ENCODE peak calls at places on chromosomes 16 and 17, in six cellular contexts. L is lung microvascular endothelial cell; X is body of pancreas; H is psoas muscle; Y is fibroblast of pulmonary artery; C is stimulated activated naive B cell treated with anti-CD40 and anti-IgM and Interleukin-4, amounts not matched to agents 10 μg/mL and 1 μg/mL and 100 μg/mL, for 72 hours. Q is an unnamed sample.

GRCh38 chr17:37752482-37752881 is 7.6 kb upstream of the HNF1B start:
- DNase-seq in L (no peak), X (no peak), H (no peak), Y (no peak), C (no peak), Q (no peak)

GRCh38 chr17:31067699-31068184 is 27.0 kb upstream of the NF1 start:
- DNase-seq in L (no peak), X (no peak), H (no peak), Y (peak; percentile 82), C (no peak), Q (no peak)

GRCh38 chr16:15846510-15846909 is 10.3 kb downstream of the MYH11 start:
- DNase-seq in L (no peak), X (no peak), H (no peak), Y (no peak), C (no peak), Q (no peak)

GRCh38 chr17:79939755-79940154 is 95.9 kb downstream of the TBC1D16 start:
- DNase-seq in L (no peak), X (no peak), H (no peak), Y (no peak), C (no peak), Q (no peak)

GRCh38 chr17:77527394-77527793 is 386.6 kb downstream of the SEC14L1 start:
- DNase-seq in L (no peak), X (no peak), H (no peak), Y (no peak), C (no peak), Q (no peak)

GRCh38 chr16:1457489-1458245 is 13.3 kb upstream of the CCDC154 start:
- DNase-seq in L (no peak), X (no peak), H (no peak), Y (no peak), C (no peak), Q (no peak)

GRCh38 chr17:63780507-63780906 is 6.5 kb downstream of the DDX42 start:
- DNase-seq in L (no peak), X (peak; percentile 61), H (no peak), Y (peak; percentile 6), C (no peak), Q (no peak)

GRCh38 chr17:77247048-77247541 is 106.3 kb downstream of the SEC14L1 start:
- DNase-seq in L (peak; percentile 84), X (peak; percentile 81), H (peak; percentile 87), Y (peak; percentile 75), C (peak; percentile 75), Q (peak; percentile 81)

GRCh38 chr16:80100846-80101451 is 439.8 kb upstream of the DYNLRB2 start:
- DNase-seq in L (no peak), X (no peak), H (no peak), Y (no peak), C (no peak), Q (no peak)

GRCh38 chr17:4357671-4358070 is 8.8 kb downstream of the UBE2G1 start:
- DNase-seq in L (no peak), X (no peak), H (no peak), Y (no peak), C (no peak), Q (no peak)

GRCh38 chr16:678858-679807 is 1.1 kb upstream of the STUB1 start:
- DNase-seq in L (peak; percentile 77), X (peak; percentile 86), H (peak; percentile 76), Y (peak; percentile 48), C (peak; percentile 30), Q (no peak)

GRCh38 chr17:1629647-1630310 is 1.1 kb upstream of the SLC43A2 start:
- DNase-seq in L (peak; percentile 79), X (peak; percentile 72), H (peak; percentile 77), Y (peak; percentile 56), C (peak; percentile 70), Q (no peak)

GRCh38 chr17:1865252-1866037 is 35.6 kb downstream of the RPA1 start:
- DNase-seq in L (peak; percentile 52), X (peak; percentile 52), H (no peak), Y (peak; percentile 59), C (peak; percentile 5), Q (no peak)

GRCh38 chr17:66900126-66901010 is 64.1 kb upstream of the CACNG4 start:
- DNase-seq in L (peak; percentile 30), X (no peak), H (no peak), Y (peak; percentile 34), C (no peak), Q (no peak)

GRCh38 chr17:1267471-1267947 is 2.7 kb upstream of the BHLHA9 start:
- DNase-seq in L (peak; percentile 70), X (peak; percentile 26), H (no peak), Y (peak; percentile 22), C (no peak), Q (no peak)

GRCh38 chr17:60573139-60573975 is 26.6 kb upstream of the PPM1D start:
- DNase-seq in L (peak; percentile 50), X (peak; percentile 21), H (no peak), Y (peak; percentile 92), C (no peak), Q (no peak)

GRCh38 chr17:6120351-6120750 is 50.2 kb downstream of the WSCD1 start:
- DNase-seq in L (no peak), X (no peak), H (no peak), Y (no peak), C (no peak), Q (no peak)

GRCh38 chr16:10877472-10877946 is 507 bp downstream of the CIITA start:
- DNase-seq in L (no peak), X (no peak), H (no peak), Y (no peak), C (no peak), Q (no peak)

GRCh38 chr17:81401727-81402529 is 6.7 kb downstream of the BAHCC1 start:
- DNase-seq in L (peak; percentile 53), X (peak; percentile 40), H (peak; percentile 62), Y (peak; percentile 58), C (no peak), Q (no peak)

GRCh38 chr16:4207683-4208528 is 34.0 kb downstream of the SRL start:
- DNase-seq in L (no peak), X (no peak), H (peak; percentile 74), Y (no peak), C (no peak), Q (no peak)

GRCh38 chr16:72523087-72523486 is 351.1 kb upstream of the PMFBP1 start:
- DNase-seq in L (no peak), X (no peak), H (no peak), Y (no peak), C (no peak), Q (no peak)

GRCh38 chr17:40191237-40192208 is 14.3 kb downstream of the RAPGEFL1 start:
- DNase-seq in L (peak; percentile 77), X (peak; percentile 77), H (peak; percentile 75), Y (peak; percentile 79), C (peak; percentile 62), Q (peak; percentile 25)

GRCh38 chr17:34853916-34854315 is 107.3 kb downstream of the CCT6B start:
- DNase-seq in L (no peak), X (no peak), H (no peak), Y (no peak), C (no peak), Q (no peak)

GRCh38 chr17:42002792-42003301 is 14.4 kb downstream of the DNAJC7 start:
- DNase-seq in L (no peak), X (no peak), H (no peak), Y (no peak), C (no peak), Q (no peak)

GRCh38 chr17:31456814-31457213 is 65.3 kb downstream of the RAB11FIP4 start:
- DNase-seq in L (no peak), X (no peak), H (no peak), Y (no peak), C (no peak), Q (no peak)

GRCh38 chr17:80790021-80790765 is 201.4 kb upstream of the CHMP6 start:
- DNase-seq in L (peak; percentile 59), X (no peak), H (no peak), Y (peak; percentile 14), C (no peak), Q (no peak)

GRCh38 chr17:82794781-82795505 is 43.1 kb downstream of the TBCD start:
- DNase-seq in L (peak; percentile 72), X (peak; percentile 49), H (no peak), Y (no peak), C (no peak), Q (no peak)

GRCh38 chr16:69476920-69477418 is 52.5 kb downstream of the CYB5B start:
- DNase-seq in L (peak; percentile 33), X (no peak), H (no peak), Y (peak; percentile 63), C (no peak), Q (no peak)

GRCh38 chr17:28118362-28118761 is 75.9 kb downstream of the NLK start:
- DNase-seq in L (no peak), X (no peak), H (no peak), Y (no peak), C (no peak), Q (no peak)

GRCh38 chr17:32314636-32315035 is 27.3 kb downstream of the C17orf75 start:
- DNase-seq in L (no peak), X (no peak), H (no peak), Y (no peak), C (no peak), Q (no peak)

GRCh38 chr16:3591991-3592390 is 14.8 kb upstream of the NLRC3 start:
- DNase-seq in L (no peak), X (no peak), H (no peak), Y (no peak), C (no peak), Q (no peak)

GRCh38 chr17:81821603-81822311 is 11.3 kb downstream of the MCRIP1 start:
- DNase-seq in L (peak; percentile 92), X (peak; percentile 96), H (peak; percentile 86), Y (peak; percentile 48), C (no peak), Q (peak; percentile 26)

GRCh38 chr17:17785407-17785806 is 51.4 kb downstream of the SREBF1 start:
- DNase-seq in L (no peak), X (peak; percentile 43), H (peak; percentile 17), Y (no peak), C (no peak), Q (peak; percentile 40)

GRCh38 chr17:40608061-40608581 is 39.5 kb downstream of the SMARCE1 start:
- DNase-seq in L (peak; percentile 41), X (no peak), H (no peak), Y (no peak), C (no peak), Q (no peak)

GRCh38 chr17:38550661-38551060 is 55.1 kb downstream of the SRCIN1 start:
- DNase-seq in L (peak; percentile 18), X (peak; percentile 45), H (peak; percentile 43), Y (peak; percentile 64), C (no peak), Q (no peak)

GRCh38 chr17:44187131-44187899 is 543 bp downstream of the TMUB2 start:
- DNase-seq in L (peak; percentile 64), X (no peak), H (no peak), Y (peak; percentile 60), C (no peak), Q (no peak)

Q was measured in amygdala.